ENCODE peak calls at places on chromosomes 5 and 9, in five cellular contexts. G, J, V, N and A are unnamed samples.

GRCh38 chr5:33715646-33716045 is 176.1 kb downstream of the ADAMTS12 start:
- DNase-seq in J (no peak), N (no peak), V (no peak), G (no peak), A (no peak)

GRCh38 chr9:101495810-101496209 is 37.8 kb upstream of the RNF20 start:
- DNase-seq in V (no peak), N (no peak), G (no peak), J (no peak), A (no peak)

GRCh38 chr9:131348631-131349521 is 45.0 kb upstream of the PRRC2B start:
- DNase-seq in G (no peak), N (no peak), V (no peak), J (peak; percentile 44), A (no peak)

GRCh38 chr9:120161801-120162200 is 418.2 kb downstream of the CDK5RAP2 start:
- DNase-seq in J (no peak), G (no peak), V (no peak), N (no peak), A (no peak)

GRCh38 chr9:137784046-137784445 is 93.5 kb upstream of the CACNA1B start:
- DNase-seq in G (no peak), J (peak; percentile 35), V (no peak), N (no peak), A (no peak)

GRCh38 chr9:87080512-87081225 is 133.4 kb upstream of the GAS1 start:
- DNase-seq in V (peak; percentile 26), G (no peak), J (no peak), N (no peak), A (no peak)

GRCh38 chr9:86795861-86796497 is 151.3 kb downstream of the GAS1 start:
- DNase-seq in J (no peak), N (no peak), G (peak; percentile 56), V (no peak), A (no peak)

GRCh38 chr5:135462304-135462703 is 10.2 kb upstream of the TIFAB start:
- DNase-seq in J (peak; percentile 58), G (no peak), N (no peak), V (peak; percentile 84), A (no peak)

GRCh38 chr5:41735213-41735612 is 135.0 kb downstream of the OXCT1 start:
- DNase-seq in V (no peak), J (no peak), N (no peak), G (no peak), A (no peak)

GRCh38 chr5:142508630-142509425 is 177.1 kb downstream of the FGF1 start:
- DNase-seq in N (no peak), V (peak; percentile 76), J (no peak), G (no peak), A (no peak)

DNA sequence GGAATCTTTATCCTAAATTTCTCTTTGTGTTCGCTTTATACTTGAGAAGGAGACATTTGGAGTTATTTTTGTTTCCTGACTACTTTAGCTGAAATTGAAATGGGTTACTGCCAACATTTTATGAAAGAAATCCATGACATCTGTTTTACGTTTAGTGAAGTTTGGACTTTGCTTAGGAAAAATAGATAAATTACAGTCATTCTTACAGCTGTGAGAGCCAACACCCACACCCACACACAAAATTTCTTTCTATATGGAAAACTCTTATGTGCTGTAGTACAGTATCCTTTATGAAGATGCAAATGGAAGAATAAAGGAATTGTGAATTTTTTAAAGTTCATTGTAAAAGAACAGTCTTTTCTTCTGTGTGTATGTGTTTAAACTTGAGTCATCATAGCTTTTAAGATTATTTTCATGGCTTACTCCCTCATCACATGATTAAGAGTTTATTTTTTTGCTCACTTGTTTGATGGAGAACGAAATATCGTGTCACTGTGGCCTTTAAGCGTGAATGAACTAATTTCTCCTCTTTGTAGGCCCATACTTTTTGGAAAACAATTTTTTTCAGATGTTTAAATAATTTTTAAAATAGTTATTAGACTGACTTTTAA is 24.5 kb downstream of the CENPP start:
- DNase-seq in V (no peak), N (no peak), J (no peak), G (no peak), A (no peak)
- H3K27ac ChIP-seq in V (no peak overlapping the region), N (no peak overlapping the region), J (no peak overlapping the region), G (peak overlapping the region; percentile 74), A (no peak overlapping the region)

GRCh38 chr5:163432527-163432926 is 4.9 kb upstream of the CCNG1 start:
- DNase-seq in V (no peak), N (no peak), J (no peak), G (no peak), A (no peak)

GRCh38 chr5:163437011-163437308 is 435 bp upstream of the CCNG1 start:
- DNase-seq in J (no peak), N (no peak), G (no peak), V (no peak), A (no peak)

GRCh38 chr5:163433271-163433670 is 4.1 kb upstream of the CCNG1 start:
- DNase-seq in J (no peak), G (no peak), V (no peak), N (no peak), A (no peak)

GRCh38 chr5:163436515-163436914 is 880 bp upstream of the CCNG1 start:
- DNase-seq in N (no peak), J (no peak), G (no peak), V (no peak), A (no peak)

DNA sequence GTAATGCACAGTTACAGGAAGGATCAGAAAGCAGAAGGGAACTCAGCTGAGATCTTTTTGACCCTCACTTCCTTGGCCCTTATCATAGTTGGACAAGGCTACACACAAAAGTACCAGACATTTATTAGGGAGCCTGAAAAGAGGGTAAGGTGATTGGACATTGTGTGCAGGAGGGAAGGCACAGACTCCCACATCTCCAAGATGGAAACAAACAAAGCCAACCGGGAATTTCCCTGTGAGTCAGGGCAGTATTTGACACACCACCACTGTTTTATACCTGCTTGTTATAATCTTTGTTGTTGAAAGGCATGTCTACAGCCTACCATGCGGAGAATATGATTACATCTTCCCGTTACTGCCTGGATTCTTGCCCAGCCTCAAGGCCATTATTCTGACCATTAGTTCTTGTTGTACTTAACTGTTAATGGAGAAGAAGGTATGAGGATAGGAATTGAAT is 3.0 kb upstream of the CCNG1 start:
- DNase-seq in V (no peak), G (no peak), N (peak; percentile 19), J (no peak), A (peak; percentile 64)
- H3K27ac ChIP-seq in V (peak overlapping the region; percentile 8), G (peak overlapping the region; percentile 21), N (no peak overlapping the region), J (no peak overlapping the region), A (no peak overlapping the region)

GRCh38 chr5:173845321-173845720 is 42.8 kb upstream of the CPEB4 start:
- DNase-seq in G (no peak), V (no peak), N (peak; percentile 35), J (no peak), A (peak; percentile 33)
- H3K27ac ChIP-seq in G (no peak overlapping the region), V (no peak overlapping the region), N (no peak overlapping the region), J (no peak overlapping the region), A (no peak overlapping the region)

DNA sequence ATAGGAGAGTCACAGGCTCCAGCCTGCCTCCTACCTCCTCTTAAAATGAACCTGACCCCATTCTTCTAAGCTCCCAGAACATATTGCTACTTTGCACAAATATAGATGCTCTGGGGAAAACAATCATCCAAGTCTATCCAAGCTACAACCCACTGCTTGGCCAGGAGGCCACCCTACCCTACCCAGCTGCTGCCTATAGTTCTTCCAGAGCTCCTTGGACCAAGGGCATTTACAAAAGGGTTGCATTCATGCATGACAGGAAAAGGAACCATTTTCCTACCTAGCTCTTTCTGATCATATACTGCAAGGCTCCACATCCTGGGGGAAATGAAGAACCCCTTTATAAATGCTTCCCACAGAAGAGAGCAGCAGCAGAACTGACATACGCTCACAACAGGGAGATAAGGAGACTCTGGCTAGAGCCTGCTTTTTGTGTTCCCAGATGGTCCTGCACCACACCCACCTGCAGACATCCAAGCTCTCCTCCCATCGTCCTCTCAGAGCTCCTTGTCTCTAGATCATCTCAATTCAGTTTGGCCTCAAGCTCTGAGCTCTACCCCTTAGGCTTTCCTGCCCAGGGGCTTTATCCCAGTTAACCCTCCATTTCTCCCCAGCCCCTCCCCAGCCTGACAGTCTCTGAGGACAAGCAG is 185.5 kb downstream of the SPOCK1 start:
- DNase-seq in G (no peak), V (no peak), J (no peak), N (no peak), A (no peak)
- H3K27ac ChIP-seq in G (no peak overlapping the region), V (no peak overlapping the region), J (no peak overlapping the region), N (no peak overlapping the region), A (no peak overlapping the region)